ENCODE peak calls at places on chromosomes 7 and 10, in eight cellular contexts. Q is OCI-LY7, S is heart right ventricle, E is ovary, O is fibroblast of lung, X is psoas muscle, G is K562, I is RWPE2. R is an unnamed sample.
A peak's percentile ranks its signal among the peaks of the same experiment; 100 is the strongest.

GRCh38 chr7:55409474-55410225 is 44.5 kb downstream of the LANCL2 start:
- DNase-seq in S (no peak), X (no peak), Q (no peak), E (no peak), G (peak; percentile 72), I (no peak), O (no peak), R (no peak)

GRCh38 chr10:36220122-36220521 is 578.0 kb upstream of the FZD8 start:
- DNase-seq in O (no peak), G (no peak), S (no peak), Q (no peak), X (no peak), I (no peak), E (no peak), R (no peak)

GRCh38 chr7:98526059-98526458 is 91.0 kb upstream of the NPTX2 start:
- DNase-seq in X (no peak), I (no peak), G (no peak), Q (no peak), S (no peak), E (no peak), O (no peak), R (no peak)

GRCh38 chr10:5283305-5284158 is 81.2 kb upstream of the UCN3 start:
- DNase-seq in I (no peak), S (peak; percentile 67), E (peak; percentile 55), G (peak; percentile 81), Q (peak; percentile 39), X (peak; percentile 63), O (peak; percentile 66), R (peak; percentile 76)

GRCh38 chr7:26399309-26399610 is 107.6 kb downstream of the SNX10 start:
- DNase-seq in S (no peak), E (peak; percentile 35), Q (no peak), G (peak; percentile 63), I (no peak), O (peak; percentile 18), X (peak; percentile 25), R (no peak)

GRCh38 chr7:2787251-2787968 is 56.7 kb downstream of the GNA12 start:
- DNase-seq in S (no peak), Q (no peak), E (no peak), X (no peak), G (no peak), O (no peak), I (no peak), R (no peak)

GRCh38 chr7:17463511-17464085 is 165.1 kb downstream of the AHR start:
- DNase-seq in X (no peak), I (no peak), G (no peak), Q (no peak), O (no peak), E (no peak), S (no peak), R (no peak)

GRCh38 chr7:105336009-105336408 is 52.7 kb downstream of the SRPK2 start:
- DNase-seq in E (no peak), I (no peak), O (peak; percentile 49), S (no peak), X (no peak), G (no peak), Q (peak; percentile 10), R (no peak)

GRCh38 chr10:47404446-47404845 is 20.4 kb upstream of the ZNF488 start:
- DNase-seq in S (no peak), O (no peak), X (no peak), I (no peak), Q (no peak), E (no peak), G (no peak), R (no peak)

GRCh38 chr10:68175954-68176353 is 56.0 kb downstream of the ATOH7 start:
- DNase-seq in S (no peak), X (no peak), E (no peak), O (no peak), I (no peak), Q (no peak), G (no peak), R (no peak)

GRCh38 chr10:97463363-97464132 is 17.6 kb downstream of the ZDHHC16 start:
- DNase-seq in O (peak; percentile 59), I (no peak), Q (peak; percentile 56), G (peak; percentile 42), E (no peak), X (no peak), S (peak; percentile 44), R (peak; percentile 57)

GRCh38 chr7:30026229-30027064 is at the start of gene FKBP14:
- DNase-seq in Q (peak; percentile 99), G (peak; percentile 99), O (peak; percentile 100), X (peak; percentile 97), S (peak; percentile 99), E (peak; percentile 96), I (peak; percentile 97), R (peak; percentile 99)

GRCh38 chr7:93563584-93563983 is 10.9 kb downstream of the CALCR start:
- DNase-seq in X (no peak), E (no peak), Q (no peak), O (no peak), S (no peak), G (no peak), I (no peak), R (no peak)

GRCh38 chr7:44322631-44323363 is 2.6 kb downstream of the CAMK2B start:
- DNase-seq in O (no peak), Q (no peak), E (no peak), S (peak; percentile 84), G (no peak), I (no peak), X (peak; percentile 86), R (no peak)

GRCh38 chr7:131011437-131011752 is 277.4 kb upstream of the KLF14 start:
- DNase-seq in Q (no peak), S (no peak), X (peak; percentile 39), E (no peak), G (no peak), I (no peak), O (no peak), R (no peak)

GRCh38 chr7:100053201-100053600 is 3.6 kb downstream of the ZSCAN21 start:
- DNase-seq in S (peak; percentile 13), O (peak; percentile 75), G (peak; percentile 63), E (no peak), X (peak; percentile 32), Q (peak; percentile 69), I (no peak), R (peak; percentile 88)

GRCh38 chr7:66807736-66808135 is 67.2 kb downstream of the RABGEF1 start:
- DNase-seq in G (no peak), E (no peak), X (no peak), I (no peak), O (no peak), Q (no peak), S (no peak), R (no peak)

GRCh38 chr7:66800591-66800990 is 60.1 kb downstream of the RABGEF1 start:
- DNase-seq in E (no peak), S (no peak), I (no peak), Q (no peak), G (no peak), X (no peak), O (no peak), R (no peak)

GRCh38 chr7:66804001-66804400 is 63.5 kb downstream of the RABGEF1 start:
- DNase-seq in I (no peak), E (no peak), G (no peak), X (no peak), Q (no peak), S (no peak), O (no peak), R (no peak)
- H3K4me1 ChIP-seq in I (no peaks in the 10 kb centered on the region), E (no peaks in the 10 kb centered on the region), G (no peaks in the 10 kb centered on the region), X (no peaks in the 10 kb centered on the region), Q (no peaks in the 10 kb centered on the region), S (no peaks in the 10 kb centered on the region), O (no peaks in the 10 kb centered on the region), R (no peaks in the 10 kb centered on the region)

DNA sequence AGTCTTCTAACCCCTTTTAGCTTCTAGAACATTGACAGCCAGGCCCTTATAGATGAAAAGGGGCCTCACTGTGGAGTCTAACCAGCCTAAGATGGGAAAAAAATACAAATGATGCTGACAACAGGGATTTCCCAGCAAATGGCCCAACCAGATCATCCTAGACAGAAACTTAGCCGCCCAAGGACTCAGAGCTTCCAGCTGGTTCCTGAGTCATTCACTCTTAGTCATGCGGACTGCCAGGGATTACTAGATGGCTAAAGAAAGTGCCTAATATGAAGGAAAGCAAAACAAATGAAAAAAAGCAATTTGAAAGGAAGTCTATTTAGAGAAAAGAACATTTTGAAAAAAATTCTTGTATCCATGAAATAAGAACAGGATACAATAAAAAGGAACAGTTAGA is 23.7 kb downstream of the TSPAN14 start:
- DNase-seq in Q (no peak), X (no peak), S (no peak), E (no peak), O (peak; percentile 92), G (peak; percentile 62), I (no peak), R (peak; percentile 91)
- H3K27ac ChIP-seq in Q (no peak overlapping the region), X (no peak overlapping the region), S (no peak overlapping the region), E (no peak overlapping the region), O (peak overlapping the region; percentile 41), G (no peak overlapping the region), I (peak overlapping the region; percentile 100), R (peak overlapping the region; percentile 97)

GRCh38 chr7:45890902-45891461 is 2.7 kb downstream of the IGFBP1 start:
- DNase-seq in S (no peak), Q (peak; percentile 41), O (peak; percentile 64), X (no peak), I (no peak), G (peak; percentile 37), E (no peak), R (no peak)
- TF ChIP-seq CTCF in S (peak; percentile 70), Q (peak; percentile 93), O (peak; percentile 37), X (peak; percentile 62), I (peak; percentile 87), G (peak; percentile 40), E (peak; percentile 36), R (peak; percentile 84)

GRCh38 chr10:132560248-132560731 is 22.7 kb downstream of the INPP5A start:
- DNase-seq in Q (peak; percentile 80), I (no peak), O (no peak), X (no peak), G (peak; percentile 45), S (no peak), E (no peak), R (no peak)
- H3K4me1 ChIP-seq in Q (peaks cover 62% of the 10 kb centered on the region), I (no peaks in the 10 kb centered on the region), O (no peaks in the 10 kb centered on the region), X (peaks cover 8% of the 10 kb centered on the region), G (peaks cover 19% of the 10 kb centered on the region), S (peaks cover 63% of the 10 kb centered on the region), E (peaks cover 12% of the 10 kb centered on the region), R (no peaks in the 10 kb centered on the region)

GRCh38 chr10:125144209-125144608 is 16.2 kb downstream of the CTBP2 start:
- DNase-seq in Q (no peak), O (no peak), X (no peak), G (no peak), E (no peak), S (no peak), I (no peak), R (no peak)
- H3K27ac ChIP-seq in Q (no peak overlapping the region), O (no peak overlapping the region), X (peak overlapping the region; percentile 12), G (no peak overlapping the region), E (no peak overlapping the region), S (no peak overlapping the region), I (no peak overlapping the region), R (peak overlapping the region; percentile 56)

GRCh38 chr7:85750454-85750949 is 563.6 kb upstream of the SEMA3D start:
- DNase-seq in S (no peak), X (no peak), Q (peak; percentile 25), G (peak; percentile 15), E (no peak), O (peak; percentile 60), I (no peak), R (no peak)
- TF ChIP-seq CTCF in S (peak; percentile 49), X (no peak), Q (peak; percentile 76), G (peak; percentile 63), E (no peak), O (peak; percentile 62), I (peak; percentile 85), R (peak; percentile 77)

R was measured in foreskin keratinocyte.